ENCODE peak calls at places on chromosome 21, in eight cellular contexts. One of them, this sample, is unnamed.

GRCh38 chr21:42513151-42513984 is at the start of gene SLC37A1:
- DNase-seq in PC-3: peak
- DNase-seq in GM12865: peak
- DNase-seq in ascending aorta: no peak
- DNase-seq in left ventricle myocardium inferior: no peak
- DNase-seq in fibroblast of mammary gland: no peak
- DNase-seq in astrocyte of the spinal cord: no peak
- DNase-seq in AG10803: no peak
- DNase-seq in this sample: no peak

GRCh38 chr21:14215971-14216621 is at the start of gene RBM11:
- DNase-seq in PC-3: peak
- DNase-seq in GM12865: peak
- DNase-seq in ascending aorta: no peak
- DNase-seq in left ventricle myocardium inferior: peak
- DNase-seq in fibroblast of mammary gland: peak
- DNase-seq in astrocyte of the spinal cord: peak
- DNase-seq in AG10803: peak
- DNase-seq in this sample: peak

GRCh38 chr21:16330340-16331319 is 600.8 kb downstream of the USP25 start:
- DNase-seq in PC-3: peak
- DNase-seq in GM12865: peak
- DNase-seq in ascending aorta: no peak
- DNase-seq in left ventricle myocardium inferior: no peak
- DNase-seq in fibroblast of mammary gland: peak
- DNase-seq in astrocyte of the spinal cord: peak
- DNase-seq in AG10803: peak
- DNase-seq in this sample: peak

GRCh38 chr21:31593161-31593560 is 66.3 kb upstream of the SOD1 start:
- DNase-seq in PC-3: no peak
- DNase-seq in GM12865: no peak
- DNase-seq in ascending aorta: no peak
- DNase-seq in left ventricle myocardium inferior: no peak
- DNase-seq in fibroblast of mammary gland: no peak
- DNase-seq in astrocyte of the spinal cord: no peak
- DNase-seq in AG10803: no peak
- DNase-seq in this sample: no peak

GRCh38 chr21:45745256-45745655 is 101.7 kb downstream of the PCBP3 start:
- DNase-seq in PC-3: no peak
- DNase-seq in GM12865: no peak
- DNase-seq in ascending aorta: no peak
- DNase-seq in left ventricle myocardium inferior: no peak
- DNase-seq in fibroblast of mammary gland: no peak
- DNase-seq in astrocyte of the spinal cord: no peak
- DNase-seq in AG10803: no peak
- DNase-seq in this sample: no peak

GRCh38 chr21:25296239-25296638 is 311.0 kb downstream of the MRPL39 start:
- DNase-seq in PC-3: no peak
- DNase-seq in GM12865: no peak
- DNase-seq in ascending aorta: no peak
- DNase-seq in left ventricle myocardium inferior: no peak
- DNase-seq in fibroblast of mammary gland: peak
- DNase-seq in astrocyte of the spinal cord: no peak
- DNase-seq in AG10803: peak
- DNase-seq in this sample: peak

GRCh38 chr21:32480381-32480780 is 67.9 kb downstream of the EVA1C start:
- DNase-seq in PC-3: no peak
- DNase-seq in GM12865: no peak
- DNase-seq in ascending aorta: no peak
- DNase-seq in left ventricle myocardium inferior: no peak
- DNase-seq in fibroblast of mammary gland: no peak
- DNase-seq in astrocyte of the spinal cord: no peak
- DNase-seq in AG10803: no peak
- DNase-seq in this sample: no peak

GRCh38 chr21:21714396-21714795 is 716.2 kb downstream of the NCAM2 start:
- DNase-seq in PC-3: peak
- DNase-seq in GM12865: no peak
- DNase-seq in ascending aorta: no peak
- DNase-seq in left ventricle myocardium inferior: no peak
- DNase-seq in fibroblast of mammary gland: peak
- DNase-seq in astrocyte of the spinal cord: peak
- DNase-seq in AG10803: peak
- DNase-seq in this sample: peak

GRCh38 chr21:22314963-22315362 is 1316.8 kb downstream of the NCAM2 start:
- DNase-seq in PC-3: no peak
- DNase-seq in GM12865: no peak
- DNase-seq in ascending aorta: no peak
- DNase-seq in left ventricle myocardium inferior: no peak
- DNase-seq in fibroblast of mammary gland: no peak
- DNase-seq in astrocyte of the spinal cord: no peak
- DNase-seq in AG10803: no peak
- DNase-seq in this sample: no peak

GRCh38 chr21:29870814-29871213 is 69.0 kb downstream of the GRIK1 start:
- DNase-seq in PC-3: no peak
- DNase-seq in GM12865: no peak
- DNase-seq in ascending aorta: no peak
- DNase-seq in left ventricle myocardium inferior: no peak
- DNase-seq in fibroblast of mammary gland: no peak
- DNase-seq in astrocyte of the spinal cord: no peak
- DNase-seq in AG10803: no peak
- DNase-seq in this sample: no peak

GRCh38 chr21:31872452-31873274 is at the start of gene HUNK:
- DNase-seq in PC-3: no peak
- DNase-seq in GM12865: peak
- DNase-seq in ascending aorta: no peak
- DNase-seq in left ventricle myocardium inferior: no peak
- DNase-seq in fibroblast of mammary gland: peak
- DNase-seq in astrocyte of the spinal cord: peak
- DNase-seq in AG10803: peak
- DNase-seq in this sample: peak

GRCh38 chr21:15514073-15514946 is 215.5 kb upstream of the USP25 start:
- DNase-seq in PC-3: no peak
- DNase-seq in GM12865: peak
- DNase-seq in ascending aorta: no peak
- DNase-seq in left ventricle myocardium inferior: no peak
- DNase-seq in fibroblast of mammary gland: no peak
- DNase-seq in astrocyte of the spinal cord: no peak
- DNase-seq in AG10803: no peak
- DNase-seq in this sample: no peak

GRCh38 chr21:30030416-30030815 is 90.6 kb upstream of the GRIK1 start:
- DNase-seq in PC-3: no peak
- DNase-seq in GM12865: no peak
- DNase-seq in ascending aorta: no peak
- DNase-seq in left ventricle myocardium inferior: no peak
- DNase-seq in fibroblast of mammary gland: no peak
- DNase-seq in astrocyte of the spinal cord: no peak
- DNase-seq in AG10803: no peak
- DNase-seq in this sample: no peak

GRCh38 chr21:25735895-25736597 is 1.3 kb downstream of the GABPA start:
- DNase-seq in PC-3: peak
- DNase-seq in GM12865: peak
- DNase-seq in ascending aorta: no peak
- DNase-seq in left ventricle myocardium inferior: no peak
- DNase-seq in fibroblast of mammary gland: peak
- DNase-seq in astrocyte of the spinal cord: peak
- DNase-seq in AG10803: peak
- DNase-seq in this sample: peak

GRCh38 chr21:46138383-46138970 is 16.9 kb downstream of the FTCD start:
- DNase-seq in PC-3: no peak
- DNase-seq in GM12865: no peak
- DNase-seq in ascending aorta: no peak
- DNase-seq in left ventricle myocardium inferior: no peak
- DNase-seq in fibroblast of mammary gland: no peak
- DNase-seq in astrocyte of the spinal cord: no peak
- DNase-seq in AG10803: no peak
- DNase-seq in this sample: no peak

GRCh38 chr21:21159253-21159899 is 161.2 kb downstream of the NCAM2 start:
- DNase-seq in PC-3: peak
- DNase-seq in GM12865: no peak
- DNase-seq in ascending aorta: no peak
- DNase-seq in left ventricle myocardium inferior: no peak
- DNase-seq in fibroblast of mammary gland: peak
- DNase-seq in astrocyte of the spinal cord: peak
- DNase-seq in AG10803: no peak
- DNase-seq in this sample: peak

GRCh38 chr21:46661211-46661625 is 25.7 kb downstream of the PRMT2 start:
- DNase-seq in PC-3: no peak
- DNase-seq in GM12865: peak
- DNase-seq in ascending aorta: no peak
- DNase-seq in left ventricle myocardium inferior: peak
- DNase-seq in fibroblast of mammary gland: peak
- DNase-seq in astrocyte of the spinal cord: peak
- DNase-seq in AG10803: peak
- DNase-seq in this sample: peak

GRCh38 chr21:24110846-24111245 is 1496.4 kb downstream of the MRPL39 start:
- DNase-seq in PC-3: peak
- DNase-seq in GM12865: no peak
- DNase-seq in ascending aorta: no peak
- DNase-seq in left ventricle myocardium inferior: no peak
- DNase-seq in fibroblast of mammary gland: no peak
- DNase-seq in astrocyte of the spinal cord: peak
- DNase-seq in AG10803: no peak
- DNase-seq in this sample: no peak

GRCh38 chr21:23817337-23817736 is 1789.9 kb downstream of the MRPL39 start:
- DNase-seq in PC-3: no peak
- DNase-seq in GM12865: no peak
- DNase-seq in ascending aorta: no peak
- DNase-seq in left ventricle myocardium inferior: no peak
- DNase-seq in fibroblast of mammary gland: no peak
- DNase-seq in astrocyte of the spinal cord: no peak
- DNase-seq in AG10803: no peak
- DNase-seq in this sample: no peak

GRCh38 chr21:41446571-41446970 is 20.5 kb downstream of the MX1 start:
- DNase-seq in PC-3: peak
- DNase-seq in GM12865: no peak
- DNase-seq in ascending aorta: no peak
- DNase-seq in left ventricle myocardium inferior: no peak
- DNase-seq in fibroblast of mammary gland: no peak
- DNase-seq in astrocyte of the spinal cord: no peak
- DNase-seq in AG10803: peak
- DNase-seq in this sample: no peak
- H3K4me3 ChIP-seq in PC-3: no peak
- H3K4me3 ChIP-seq in GM12865: no peak
- H3K4me3 ChIP-seq in ascending aorta: no peak
- H3K4me3 ChIP-seq in left ventricle myocardium inferior: no peak
- H3K4me3 ChIP-seq in fibroblast of mammary gland: no peak
- H3K4me3 ChIP-seq in astrocyte of the spinal cord: no peak
- H3K4me3 ChIP-seq in AG10803: no peak
- H3K4me3 ChIP-seq in this sample: no peak

GRCh38 chr21:44736291-44737004 is 25.1 kb upstream of the TSPEAR start:
- DNase-seq in PC-3: peak
- DNase-seq in GM12865: no peak
- DNase-seq in ascending aorta: no peak
- DNase-seq in left ventricle myocardium inferior: no peak
- DNase-seq in fibroblast of mammary gland: no peak
- DNase-seq in astrocyte of the spinal cord: no peak
- DNase-seq in AG10803: no peak
- DNase-seq in this sample: no peak
- TF ChIP-seq CTCF in PC-3: no peak
- TF ChIP-seq CTCF in GM12865: no peak
- TF ChIP-seq CTCF in ascending aorta: no peak
- TF ChIP-seq CTCF in left ventricle myocardium inferior: no peak
- TF ChIP-seq CTCF in fibroblast of mammary gland: no peak
- TF ChIP-seq CTCF in astrocyte of the spinal cord: no peak
- TF ChIP-seq CTCF in AG10803: no peak
- TF ChIP-seq CTCF in this sample: no peak

DNA sequence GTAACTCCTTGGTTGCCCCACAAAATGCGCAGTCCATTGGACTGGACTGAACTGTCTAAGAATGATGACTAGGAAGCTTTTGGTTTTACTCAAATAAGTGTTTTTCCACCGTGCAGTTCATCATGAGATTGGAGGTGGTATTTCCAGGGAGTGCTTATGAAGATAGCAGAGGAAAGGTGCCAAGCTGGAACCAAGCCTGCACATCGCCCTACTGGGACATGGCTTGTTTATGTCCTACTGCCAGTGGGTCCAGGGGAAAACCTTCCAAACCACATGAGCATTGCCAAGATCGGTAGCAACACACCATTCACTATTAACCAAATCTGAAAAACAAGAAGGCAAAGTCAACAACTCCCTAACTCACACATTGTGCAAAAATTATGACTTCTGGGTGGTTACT is 54.7 kb upstream of the DSCAM start:
- DNase-seq in PC-3: no peak
- DNase-seq in GM12865: no peak
- DNase-seq in ascending aorta: no peak
- DNase-seq in left ventricle myocardium inferior: peak
- DNase-seq in fibroblast of mammary gland: no peak
- DNase-seq in astrocyte of the spinal cord: no peak
- DNase-seq in AG10803: no peak
- DNase-seq in this sample: no peak
- H3K4me3 ChIP-seq in PC-3: no peak
- H3K4me3 ChIP-seq in GM12865: no peak
- H3K4me3 ChIP-seq in ascending aorta: no peak
- H3K4me3 ChIP-seq in left ventricle myocardium inferior: no peak
- H3K4me3 ChIP-seq in fibroblast of mammary gland: no peak
- H3K4me3 ChIP-seq in astrocyte of the spinal cord: no peak
- H3K4me3 ChIP-seq in AG10803: no peak
- H3K4me3 ChIP-seq in this sample: no peak

GRCh38 chr21:36893581-36893980 is 72.9 kb downstream of the HLCS start:
- DNase-seq in PC-3: no peak
- DNase-seq in GM12865: no peak
- DNase-seq in ascending aorta: no peak
- DNase-seq in left ventricle myocardium inferior: no peak
- DNase-seq in fibroblast of mammary gland: no peak
- DNase-seq in astrocyte of the spinal cord: no peak
- DNase-seq in AG10803: no peak
- DNase-seq in this sample: no peak

GRCh38 chr21:36891123-36891522 is 75.3 kb downstream of the HLCS start:
- DNase-seq in PC-3: no peak
- DNase-seq in GM12865: no peak
- DNase-seq in ascending aorta: no peak
- DNase-seq in left ventricle myocardium inferior: no peak
- DNase-seq in fibroblast of mammary gland: no peak
- DNase-seq in astrocyte of the spinal cord: no peak
- DNase-seq in AG10803: no peak
- DNase-seq in this sample: no peak

GRCh38 chr21:36890086-36890485 is 76.4 kb downstream of the HLCS start:
- DNase-seq in PC-3: no peak
- DNase-seq in GM12865: no peak
- DNase-seq in ascending aorta: no peak
- DNase-seq in left ventricle myocardium inferior: no peak
- DNase-seq in fibroblast of mammary gland: peak
- DNase-seq in astrocyte of the spinal cord: no peak
- DNase-seq in AG10803: peak
- DNase-seq in this sample: no peak

GRCh38 chr21:36891692-36892091 is 74.8 kb downstream of the HLCS start:
- DNase-seq in PC-3: no peak
- DNase-seq in GM12865: no peak
- DNase-seq in ascending aorta: no peak
- DNase-seq in left ventricle myocardium inferior: no peak
- DNase-seq in fibroblast of mammary gland: no peak
- DNase-seq in astrocyte of the spinal cord: no peak
- DNase-seq in AG10803: no peak
- DNase-seq in this sample: no peak

DNA sequence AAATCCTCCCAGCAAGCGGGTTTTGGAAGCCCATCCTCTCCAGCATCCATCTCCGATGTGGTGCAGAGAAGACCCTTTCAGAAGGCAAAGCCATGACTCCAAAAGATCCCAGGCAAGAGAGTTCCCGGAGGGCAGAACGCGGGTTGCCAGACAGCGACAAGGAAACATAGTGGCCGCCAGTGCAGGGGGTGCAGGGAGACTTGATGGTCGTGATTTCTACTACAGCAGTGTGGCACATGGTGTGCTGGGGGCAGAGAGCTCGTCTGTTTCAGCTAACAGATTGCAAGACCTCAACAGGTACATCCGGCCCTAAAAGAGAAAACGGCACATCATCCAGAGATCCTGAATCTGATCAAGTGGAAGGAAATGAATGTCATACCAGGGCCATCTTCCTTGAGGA is 74.3 kb downstream of the HLCS start:
- DNase-seq in PC-3: no peak
- DNase-seq in GM12865: no peak
- DNase-seq in ascending aorta: no peak
- DNase-seq in left ventricle myocardium inferior: no peak
- DNase-seq in fibroblast of mammary gland: no peak
- DNase-seq in astrocyte of the spinal cord: no peak
- DNase-seq in AG10803: no peak
- DNase-seq in this sample: no peak
- TF ChIP-seq CTCF in PC-3: no peak
- TF ChIP-seq CTCF in GM12865: no peak
- TF ChIP-seq CTCF in ascending aorta: no peak
- TF ChIP-seq CTCF in left ventricle myocardium inferior: no peak
- TF ChIP-seq CTCF in fibroblast of mammary gland: no peak
- TF ChIP-seq CTCF in astrocyte of the spinal cord: no peak
- TF ChIP-seq CTCF in AG10803: no peak
- TF ChIP-seq CTCF in this sample: no peak

This sample was measured in fibroblast of pulmonary artery.